ENCODE peak calls at places on chromosomes 7 and 10, in six cellular contexts. One of them, this sample, is unnamed. For H3K4me1, the result is how much of the 10 kb centered on the place peaks cover.

GRCh38 chr10:10418397-10418796 is 599.3 kb upstream of the CELF2 start:
- DNase-seq in IMR-90: no peak
- DNase-seq in neuronal stem cell: no peak
- DNase-seq in H1: no peak
- DNase-seq in H9: no peak
- DNase-seq in trophoblast cell: no peak
- DNase-seq in this sample: no peak

GRCh38 chr7:24378871-24379608 is 95.0 kb downstream of the NPY start:
- DNase-seq in IMR-90: peak
- DNase-seq in neuronal stem cell: no peak
- DNase-seq in H1: no peak
- DNase-seq in H9: no peak
- DNase-seq in trophoblast cell: peak
- DNase-seq in this sample: peak

GRCh38 chr10:32321016-32321631 is 25.8 kb downstream of the EPC1 start:
- DNase-seq in IMR-90: no peak
- DNase-seq in neuronal stem cell: no peak
- DNase-seq in H1: no peak
- DNase-seq in H9: no peak
- DNase-seq in trophoblast cell: no peak
- DNase-seq in this sample: no peak

GRCh38 chr10:119667562-119668328 is 16.6 kb downstream of the BAG3 start:
- DNase-seq in IMR-90: peak
- DNase-seq in neuronal stem cell: peak
- DNase-seq in H1: no peak
- DNase-seq in H9: no peak
- DNase-seq in trophoblast cell: peak
- DNase-seq in this sample: peak

GRCh38 chr10:57741751-57742150 is 525.9 kb downstream of the IPMK start:
- DNase-seq in IMR-90: no peak
- DNase-seq in neuronal stem cell: no peak
- DNase-seq in H1: no peak
- DNase-seq in H9: no peak
- DNase-seq in trophoblast cell: no peak
- DNase-seq in this sample: no peak

GRCh38 chr10:49112098-49112497 is 3.2 kb downstream of the VSTM4 start:
- DNase-seq in IMR-90: no peak
- DNase-seq in neuronal stem cell: no peak
- DNase-seq in H1: peak
- DNase-seq in H9: no peak
- DNase-seq in trophoblast cell: no peak
- DNase-seq in this sample: no peak

GRCh38 chr10:61975107-61975932 is 73.8 kb downstream of the ARID5B start:
- DNase-seq in IMR-90: peak
- DNase-seq in neuronal stem cell: no peak
- DNase-seq in H1: no peak
- DNase-seq in H9: no peak
- DNase-seq in trophoblast cell: peak
- DNase-seq in this sample: peak

GRCh38 chr7:102836206-102836938 is 76.4 kb upstream of the LRRC17 start:
- DNase-seq in IMR-90: peak
- DNase-seq in neuronal stem cell: no peak
- DNase-seq in H1: no peak
- DNase-seq in H9: no peak
- DNase-seq in trophoblast cell: peak
- DNase-seq in this sample: peak

GRCh38 chr7:14836571-14837189 is 65.9 kb downstream of the DGKB start:
- DNase-seq in IMR-90: peak
- DNase-seq in neuronal stem cell: peak
- DNase-seq in H1: peak
- DNase-seq in H9: peak
- DNase-seq in trophoblast cell: no peak
- DNase-seq in this sample: peak

GRCh38 chr10:24597426-24597825 is 126.3 kb downstream of the ARHGAP21 start:
- DNase-seq in IMR-90: no peak
- DNase-seq in neuronal stem cell: no peak
- DNase-seq in H1: no peak
- DNase-seq in H9: no peak
- DNase-seq in trophoblast cell: no peak
- DNase-seq in this sample: no peak

GRCh38 chr10:5125315-5126044 is 31.3 kb downstream of the AKR1C3 start:
- DNase-seq in IMR-90: no peak
- DNase-seq in neuronal stem cell: no peak
- DNase-seq in H1: no peak
- DNase-seq in H9: no peak
- DNase-seq in trophoblast cell: no peak
- DNase-seq in this sample: no peak

GRCh38 chr7:35906191-35906908 is 105.5 kb downstream of the SEPTIN7 start:
- DNase-seq in IMR-90: peak
- DNase-seq in neuronal stem cell: peak
- DNase-seq in H1: peak
- DNase-seq in H9: peak
- DNase-seq in trophoblast cell: peak
- DNase-seq in this sample: peak

GRCh38 chr10:71737356-71738172 is 18.0 kb upstream of the C10orf105 start:
- DNase-seq in IMR-90: no peak
- DNase-seq in neuronal stem cell: no peak
- DNase-seq in H1: no peak
- DNase-seq in H9: no peak
- DNase-seq in trophoblast cell: no peak
- DNase-seq in this sample: no peak

GRCh38 chr10:1274098-1274745 is 218.0 kb downstream of the WDR37 start:
- DNase-seq in IMR-90: no peak
- DNase-seq in neuronal stem cell: no peak
- DNase-seq in H1: no peak
- DNase-seq in H9: no peak
- DNase-seq in trophoblast cell: no peak
- DNase-seq in this sample: no peak

GRCh38 chr10:110378019-110378418 is 73.3 kb upstream of the SMNDC1 start:
- DNase-seq in IMR-90: no peak
- DNase-seq in neuronal stem cell: no peak
- DNase-seq in H1: no peak
- DNase-seq in H9: no peak
- DNase-seq in trophoblast cell: no peak
- DNase-seq in this sample: no peak

GRCh38 chr7:29231671-29232267 is 37.2 kb downstream of the CHN2 start:
- DNase-seq in IMR-90: no peak
- DNase-seq in neuronal stem cell: peak
- DNase-seq in H1: no peak
- DNase-seq in H9: no peak
- DNase-seq in trophoblast cell: peak
- DNase-seq in this sample: no peak

GRCh38 chr10:36542493-36542892 is 582.9 kb upstream of the ANKRD30A start:
- DNase-seq in IMR-90: no peak
- DNase-seq in neuronal stem cell: no peak
- DNase-seq in H1: no peak
- DNase-seq in H9: no peak
- DNase-seq in trophoblast cell: no peak
- DNase-seq in this sample: no peak

DNA sequence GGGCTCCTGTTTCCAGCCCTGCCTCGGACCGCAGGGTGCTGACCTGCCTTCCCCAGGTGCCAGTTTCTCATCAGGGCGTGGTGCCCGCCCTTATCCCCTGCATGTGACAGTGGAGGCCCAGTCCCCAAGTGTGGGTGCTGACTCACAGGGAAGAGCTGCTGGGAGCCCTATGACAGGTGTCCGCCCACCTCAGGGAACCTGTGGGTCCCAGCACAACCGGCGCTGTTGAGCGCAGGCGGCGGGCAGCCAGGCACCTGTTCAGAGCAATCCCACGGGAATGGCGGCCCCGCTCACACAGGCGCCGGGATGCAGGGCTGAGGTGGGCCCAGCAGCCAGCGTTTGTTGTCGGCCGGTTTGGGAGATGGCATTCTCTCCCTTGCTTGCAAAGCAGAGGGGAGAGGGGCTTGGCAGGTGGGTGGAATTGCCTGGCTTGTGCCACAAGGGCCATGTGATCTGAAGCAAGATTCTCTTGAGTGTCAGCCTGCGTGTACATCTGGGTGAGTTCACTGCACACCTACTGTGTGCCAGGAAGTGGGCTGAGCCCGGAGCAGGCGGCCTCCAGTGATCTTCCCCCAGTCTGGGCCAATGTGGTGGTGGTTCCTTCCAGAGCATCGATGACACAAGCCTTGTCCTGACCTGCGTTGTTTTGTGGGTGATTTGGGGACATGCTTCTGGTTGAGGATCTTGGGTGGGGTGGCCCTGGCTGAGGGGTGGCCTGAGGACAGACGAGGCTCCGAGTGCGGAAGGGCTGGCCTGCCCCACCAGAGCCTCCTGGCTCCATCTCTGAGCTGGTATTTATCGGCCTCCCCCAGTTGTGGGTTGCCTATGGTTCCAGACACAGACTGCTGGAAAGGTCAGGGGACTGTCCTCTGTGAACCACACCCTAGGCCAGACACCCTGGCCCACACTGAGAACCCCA is 2.4 kb downstream of the PWWP2B start:
- DNase-seq in IMR-90: no peak
- DNase-seq in neuronal stem cell: no peak
- DNase-seq in H1: no peak
- DNase-seq in H9: no peak
- DNase-seq in trophoblast cell: peak
- DNase-seq in this sample: no peak
- H3K4me1 ChIP-seq in IMR-90: under half
- H3K4me1 ChIP-seq in neuronal stem cell: under half
- H3K4me1 ChIP-seq in H1: under half
- H3K4me1 ChIP-seq in H9: under half
- H3K4me1 ChIP-seq in trophoblast cell: half or more
- H3K4me1 ChIP-seq in this sample: half or more

DNA sequence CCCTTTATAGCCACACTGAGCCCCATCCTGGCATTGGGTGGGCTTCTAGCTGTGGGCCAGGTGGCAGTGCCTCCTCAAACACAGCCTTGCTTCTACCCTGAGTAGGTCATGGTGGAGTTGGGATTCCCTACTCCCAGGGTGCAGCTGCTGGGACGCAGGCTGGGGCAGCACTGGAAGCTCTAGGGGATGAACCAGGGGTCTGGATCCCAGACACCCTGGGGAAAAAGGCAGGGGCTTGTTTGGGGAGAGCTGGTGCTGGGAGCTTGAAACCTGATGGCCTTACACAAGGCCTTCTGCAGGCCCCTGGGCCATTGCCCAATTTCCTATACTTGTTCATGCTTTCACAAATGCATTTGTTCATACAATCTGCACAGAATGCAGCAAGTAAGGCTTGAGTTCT is 103.7 kb upstream of the CTBP2 start:
- DNase-seq in IMR-90: no peak
- DNase-seq in neuronal stem cell: no peak
- DNase-seq in H1: no peak
- DNase-seq in H9: no peak
- DNase-seq in trophoblast cell: peak
- DNase-seq in this sample: no peak
- H3K4ac ChIP-seq in IMR-90: no peak
- H3K4ac ChIP-seq in neuronal stem cell: no peak
- H3K4ac ChIP-seq in H1: no peak
- H3K4ac ChIP-seq in H9: no peak
- H3K4ac ChIP-seq in trophoblast cell: no peak
- H3K4ac ChIP-seq in this sample: no peak

GRCh38 chr10:14123066-14123465 is 207.7 kb downstream of the FRMD4A start:
- DNase-seq in IMR-90: no peak
- DNase-seq in neuronal stem cell: no peak
- DNase-seq in H1: no peak
- DNase-seq in H9: no peak
- DNase-seq in trophoblast cell: no peak
- DNase-seq in this sample: no peak

GRCh38 chr10:14124951-14125350 is 205.8 kb downstream of the FRMD4A start:
- DNase-seq in IMR-90: peak
- DNase-seq in neuronal stem cell: no peak
- DNase-seq in H1: no peak
- DNase-seq in H9: no peak
- DNase-seq in trophoblast cell: peak
- DNase-seq in this sample: peak

GRCh38 chr10:14128519-14128918 is 202.2 kb downstream of the FRMD4A start:
- DNase-seq in IMR-90: no peak
- DNase-seq in neuronal stem cell: no peak
- DNase-seq in H1: no peak
- DNase-seq in H9: no peak
- DNase-seq in trophoblast cell: no peak
- DNase-seq in this sample: no peak

GRCh38 chr10:14126697-14127440 is 203.9 kb downstream of the FRMD4A start:
- DNase-seq in IMR-90: peak
- DNase-seq in neuronal stem cell: no peak
- DNase-seq in H1: no peak
- DNase-seq in H9: no peak
- DNase-seq in trophoblast cell: peak
- DNase-seq in this sample: peak

GRCh38 chr10:14125564-14125963 is 205.2 kb downstream of the FRMD4A start:
- DNase-seq in IMR-90: no peak
- DNase-seq in neuronal stem cell: no peak
- DNase-seq in H1: no peak
- DNase-seq in H9: no peak
- DNase-seq in trophoblast cell: peak
- DNase-seq in this sample: no peak
- H4K91ac ChIP-seq in IMR-90: no peak
- H4K91ac ChIP-seq in neuronal stem cell: no peak
- H4K91ac ChIP-seq in H1: no peak
- H4K91ac ChIP-seq in H9: no peak
- H4K91ac ChIP-seq in trophoblast cell: no peak
- H4K91ac ChIP-seq in this sample: no peak

GRCh38 chr10:70169661-70170364 is 501 bp downstream of the SAR1A start:
- DNase-seq in IMR-90: no peak
- DNase-seq in neuronal stem cell: peak
- DNase-seq in H1: no peak
- DNase-seq in H9: no peak
- DNase-seq in trophoblast cell: peak
- DNase-seq in this sample: peak
- H3K4me1 ChIP-seq in IMR-90: under half
- H3K4me1 ChIP-seq in neuronal stem cell: under half
- H3K4me1 ChIP-seq in H1: under half
- H3K4me1 ChIP-seq in H9: under half
- H3K4me1 ChIP-seq in trophoblast cell: under half
- H3K4me1 ChIP-seq in this sample: under half

This sample was measured in mesenchymal stem cell.